ENCODE peak calls at places on chromosomes 7 and 10, in nine cellular contexts. J is stimulated activated CD8-positive, alpha-beta memory T cell treated with anti-CD3 and anti-CD28 coated beads, Interleukin-15, amount 100 ng/mL, for 24 hours; W is fibroblast of pulmonary artery; L is HCEC 1CT; S is GM13977; P is foreskin melanocyte; U is NCI-H524; A is substantia nigra; K is neural crest cell. N is an unnamed sample.

GRCh38 chr10:99983280-99983988 is 26.3 kb downstream of the DNMBP start:
- DNase-seq in J (no peak), W (peak; percentile 89), L (peak; percentile 80), S (no peak), P (no peak), U (peak; percentile 17), A (no peak), K (no peak), N (no peak)

GRCh38 chr10:45580371-45580770 is 92.2 kb downstream of the ZFAND4 start:
- DNase-seq in J (no peak), W (no peak), L (no peak), S (no peak), P (no peak), U (no peak), A (no peak), K (no peak), N (no peak)

GRCh38 chr7:63067897-63068585 is 930.6 kb upstream of the ZNF722 start:
- DNase-seq in J (no peak), W (no peak), L (no peak), S (no peak), P (no peak), U (no peak), A (peak; percentile 2), K (no peak), N (no peak)

GRCh38 chr7:144835166-144835611 is 664 bp downstream of the TPK1 start:
- DNase-seq in J (peak; percentile 16), W (peak; percentile 59), L (peak; percentile 26), S (peak; percentile 50), P (peak; percentile 56), U (peak; percentile 41), A (peak; percentile 68), K (peak; percentile 43), N (no peak)

GRCh38 chr7:6448943-6449543 is 1.3 kb upstream of the DAGLB start:
- DNase-seq in J (no peak), W (no peak), L (no peak), S (no peak), P (no peak), U (no peak), A (no peak), K (no peak), N (no peak)

GRCh38 chr10:80702143-80702542 is 164.4 kb downstream of the SH2D4B start:
- DNase-seq in J (no peak), W (no peak), L (no peak), S (no peak), P (no peak), U (no peak), A (no peak), K (no peak), N (no peak)

GRCh38 chr10:63206997-63207952 is 74.1 kb downstream of the NRBF2 start:
- DNase-seq in J (no peak), W (peak; percentile 88), L (peak; percentile 91), S (no peak), P (peak; percentile 88), U (no peak), A (peak; percentile 13), K (no peak), N (no peak)

GRCh38 chr10:133235265-133235664 is 2.4 kb upstream of the VENTX start:
- DNase-seq in J (no peak), W (no peak), L (no peak), S (no peak), P (no peak), U (no peak), A (no peak), K (no peak), N (no peak)

GRCh38 chr7:128030999-128031681 is at the start of gene LRRC4:
- DNase-seq in J (no peak), W (no peak), L (peak; percentile 45), S (peak; percentile 83), P (no peak), U (peak; percentile 47), A (peak; percentile 66), K (peak; percentile 39), N (no peak)

GRCh38 chr10:29370612-29371092 is 81.8 kb downstream of the LYZL1 start:
- DNase-seq in J (no peak), W (no peak), L (no peak), S (no peak), P (no peak), U (no peak), A (no peak), K (no peak), N (no peak)

GRCh38 chr7:43591551-43592180 is 8.8 kb downstream of the STK17A start:
- DNase-seq in J (no peak), W (peak; percentile 28), L (peak; percentile 69), S (no peak), P (no peak), U (no peak), A (no peak), K (no peak), N (no peak)